ENCODE peak calls at places on chromosome 4, in ten cellular contexts. G, E, Q, O, J, A, P, R, V and X are unnamed samples.

GRCh38 chr4:25844957-25845712 is 17.7 kb downstream of the SEL1L3 start:
- DNase-seq in G (no peak), E (no peak), Q (no peak), O (no peak), J (no peak), A (no peak), P (no peak), R (no peak), V (no peak), X (no peak)

GRCh38 chr4:8852118-8852704 is 19.4 kb downstream of the HMX1 start:
- DNase-seq in G (no peak), E (no peak), Q (no peak), O (no peak), J (no peak), A (no peak), P (no peak), R (no peak), V (no peak), X (no peak)

GRCh38 chr4:55754754-55755350 is 64.7 kb upstream of the EXOC1L start:
- DNase-seq in G (no peak), E (no peak), Q (no peak), O (no peak), J (no peak), A (no peak), P (no peak), R (no peak), V (no peak), X (no peak)

GRCh38 chr4:95580226-95580625 is 31.5 kb upstream of the UNC5C start:
- DNase-seq in G (no peak), E (no peak), Q (no peak), O (no peak), J (no peak), A (no peak), P (no peak), R (no peak), V (no peak), X (no peak)

GRCh38 chr4:31125061-31125460 is 404.9 kb downstream of the PCDH7 start:
- DNase-seq in G (no peak), E (no peak), Q (no peak), O (no peak), J (no peak), A (no peak), P (no peak), R (no peak), V (no peak), X (no peak)

GRCh38 chr4:39045791-39046221 is 13.6 kb upstream of the TMEM156 start:
- DNase-seq in G (no peak), E (no peak), Q (no peak), O (peak), J (no peak), A (no peak), P (peak), R (no peak), V (no peak), X (peak)

GRCh38 chr4:7161721-7162214 is 30.6 kb upstream of the SORCS2 start:
- DNase-seq in G (peak), E (peak), Q (peak), O (no peak), J (no peak), A (no peak), P (no peak), R (no peak), V (peak), X (no peak)

GRCh38 chr4:176981074-176981473 is 188.4 kb upstream of the VEGFC start:
- DNase-seq in G (no peak), E (no peak), Q (no peak), O (no peak), J (no peak), A (no peak), P (no peak), R (no peak), V (no peak), X (no peak)

GRCh38 chr4:54226399-54227260 is 2.5 kb upstream of the PDGFRA start:
- DNase-seq in G (peak), E (peak), Q (no peak), O (no peak), J (no peak), A (peak), P (no peak), R (no peak), V (peak), X (peak)

GRCh38 chr4:185796176-185796575 is 15.8 kb downstream of the SORBS2 start:
- DNase-seq in G (no peak), E (no peak), Q (no peak), O (no peak), J (no peak), A (no peak), P (no peak), R (no peak), V (no peak), X (peak)

GRCh38 chr4:62948108-62948507 is 1461.1 kb downstream of the TECRL start:
- DNase-seq in G (no peak), E (no peak), Q (no peak), O (no peak), J (no peak), A (no peak), P (no peak), R (no peak), V (no peak), X (no peak)

GRCh38 chr4:158652920-158653319 is 18.8 kb downstream of the C4orf46 start:
- DNase-seq in G (no peak), E (no peak), Q (no peak), O (no peak), J (no peak), A (no peak), P (no peak), R (no peak), V (no peak), X (no peak)

GRCh38 chr4:181517521-181517920 is 725.7 kb upstream of the TENM3 start:
- DNase-seq in G (no peak), E (no peak), Q (no peak), O (no peak), J (no peak), A (no peak), P (no peak), R (no peak), V (no peak), X (no peak)

GRCh38 chr4:2745981-2746806 is 9.9 kb downstream of the TNIP2 start:
- DNase-seq in G (peak), E (no peak), Q (no peak), O (no peak), J (peak), A (no peak), P (peak), R (peak), V (no peak), X (peak)

GRCh38 chr4:38815879-38816782 is 11.5 kb upstream of the TLR1 start:
- DNase-seq in G (no peak), E (no peak), Q (no peak), O (no peak), J (no peak), A (no peak), P (peak), R (no peak), V (no peak), X (no peak)

GRCh38 chr4:117623321-117623720 is 411.0 kb upstream of the NDST3 start:
- DNase-seq in G (no peak), E (no peak), Q (peak), O (no peak), J (no peak), A (no peak), P (no peak), R (no peak), V (no peak), X (no peak)

GRCh38 chr4:174592256-174592984 is 70.1 kb upstream of the HPGD start:
- DNase-seq in G (no peak), E (no peak), Q (no peak), O (no peak), J (no peak), A (no peak), P (no peak), R (no peak), V (no peak), X (no peak)

GRCh38 chr4:7863911-7864681 is 75.6 kb downstream of the AFAP1 start:
- DNase-seq in G (no peak), E (no peak), Q (no peak), O (peak), J (no peak), A (no peak), P (peak), R (no peak), V (no peak), X (no peak)

GRCh38 chr4:1862055-1862911 is 6.3 kb upstream of the LETM1 start:
- DNase-seq in G (no peak), E (no peak), Q (no peak), O (no peak), J (no peak), A (no peak), P (no peak), R (no peak), V (no peak), X (no peak)

GRCh38 chr4:185566972-185567749 is 31.9 kb upstream of the PDLIM3 start:
- DNase-seq in G (peak), E (no peak), Q (peak), O (no peak), J (no peak), A (peak), P (no peak), R (no peak), V (no peak), X (peak)

GRCh38 chr4:63492515-63492914 is 916.7 kb downstream of the TECRL start:
- DNase-seq in G (no peak), E (no peak), Q (no peak), O (no peak), J (no peak), A (no peak), P (no peak), R (no peak), V (no peak), X (no peak)

GRCh38 chr4:100117749-100118148 is 72.5 kb downstream of the DDIT4L start:
- DNase-seq in G (no peak), E (no peak), Q (no peak), O (no peak), J (no peak), A (no peak), P (peak), R (no peak), V (no peak), X (no peak)

GRCh38 chr4:52657630-52658501 is 1.2 kb downstream of the USP46 start:
- DNase-seq in G (no peak), E (peak), Q (no peak), O (no peak), J (no peak), A (no peak), P (no peak), R (no peak), V (peak), X (peak)

GRCh38 chr4:125985856-125986255 is 671.1 kb downstream of the FAT4 start:
- DNase-seq in G (no peak), E (no peak), Q (no peak), O (no peak), J (no peak), A (no peak), P (peak), R (no peak), V (no peak), X (peak)

GRCh38 chr4:7486101-7486500 is 51.4 kb upstream of the PSAPL1 start:
- DNase-seq in G (no peak), E (no peak), Q (no peak), O (no peak), J (no peak), A (no peak), P (no peak), R (no peak), V (no peak), X (no peak)

GRCh38 chr4:61750810-61751209 is 550.7 kb downstream of the ADGRL3 start:
- DNase-seq in G (no peak), E (no peak), Q (no peak), O (no peak), J (no peak), A (no peak), P (no peak), R (no peak), V (no peak), X (no peak)

GRCh38 chr4:73603307-73603710 is 16.9 kb downstream of the RASSF6 start:
- DNase-seq in G (no peak), E (no peak), Q (no peak), O (no peak), J (no peak), A (no peak), P (no peak), R (no peak), V (peak), X (no peak)

GRCh38 chr4:16199132-16199531 is 27.1 kb downstream of the TAPT1 start:
- DNase-seq in G (no peak), E (no peak), Q (peak), O (no peak), J (no peak), A (no peak), P (peak), R (no peak), V (no peak), X (no peak)

GRCh38 chr4:68074397-68074796 is 55.3 kb downstream of the TMPRSS11F start:
- DNase-seq in G (no peak), E (no peak), Q (no peak), O (no peak), J (no peak), A (no peak), P (no peak), R (no peak), V (no peak), X (no peak)

GRCh38 chr4:72569719-72570235 is 756 bp upstream of the ADAMTS3 start:
- DNase-seq in G (no peak), E (no peak), Q (peak), O (no peak), J (no peak), A (no peak), P (no peak), R (no peak), V (no peak), X (no peak)

GRCh38 chr4:79294064-79294463 is 31.8 kb downstream of the NAA11 start:
- DNase-seq in G (no peak), E (no peak), Q (no peak), O (no peak), J (no peak), A (no peak), P (no peak), R (no peak), V (peak), X (no peak)